ENCODE peak calls at places on chromosomes 16 and 17, in five cellular contexts. V is DMS153; W is fibroblast of lung; Y is Caki2; G is stimulated activated CD4-positive, alpha-beta T cell treated with anti-CD3 and anti-CD28 coated beads, Interleukin-15, amount 100 ng/mL, for 24 hours. R is an unnamed sample.

GRCh38 chr17:82237083-82237745 is 8.4 kb downstream of the SLC16A3 start:
- DNase-seq in V (no peak), W (no peak), Y (no peak), G (no peak), R (no peak)

GRCh38 chr16:84055366-84055765 is 12.8 kb upstream of the SLC38A8 start:
- DNase-seq in V (no peak), W (peak), Y (no peak), G (no peak), R (peak)

GRCh38 chr16:68299571-68300453 is 10.9 kb downstream of the SLC7A6OS start:
- DNase-seq in V (no peak), W (no peak), Y (no peak), G (no peak), R (no peak)

GRCh38 chr17:58822148-58823050 is 66.7 kb downstream of the PPM1E start:
- DNase-seq in V (no peak), W (no peak), Y (no peak), G (no peak), R (peak)

GRCh38 chr16:66502020-66502913 is 47.7 kb downstream of the TK2 start:
- DNase-seq in V (no peak), W (no peak), Y (no peak), G (no peak), R (peak)

GRCh38 chr17:79802736-79803420 is 6.0 kb upstream of the CBX8 start:
- DNase-seq in V (peak), W (no peak), Y (no peak), G (no peak), R (no peak)

GRCh38 chr16:2234813-2235170 is 1.5 kb upstream of the DNASE1L2 start:
- DNase-seq in V (no peak), W (no peak), Y (no peak), G (no peak), R (no peak)

GRCh38 chr17:76458580-76459490 is 5.9 kb upstream of the UBE2O start:
- DNase-seq in V (peak), W (peak), Y (no peak), G (no peak), R (peak)

GRCh38 chr17:81280571-81280970 is 14.5 kb downstream of the SLC38A10 start:
- DNase-seq in V (no peak), W (no peak), Y (no peak), G (no peak), R (no peak)

GRCh38 chr16:10242076-10242475 is 59.8 kb upstream of the GRIN2A start:
- DNase-seq in V (no peak), W (no peak), Y (no peak), G (no peak), R (no peak)

GRCh38 chr16:50530277-50531236 is 17.6 kb upstream of the NKD1 start:
- DNase-seq in V (no peak), W (no peak), Y (no peak), G (no peak), R (no peak)

GRCh38 chr16:1262846-1263221 is 7.0 kb downstream of the TPSD1 start:
- DNase-seq in V (no peak), W (no peak), Y (no peak), G (no peak), R (no peak)

GRCh38 chr17:15348030-15348429 is 6.6 kb upstream of the TEKT3 start:
- DNase-seq in V (peak), W (peak), Y (peak), G (no peak), R (no peak)

GRCh38 chr17:82734987-82735866 is at the start of gene FN3K:
- DNase-seq in V (no peak), W (peak), Y (peak), G (peak), R (peak)

GRCh38 chr17:42361781-42362186 is 26.5 kb downstream of the STAT3 start:
- DNase-seq in V (no peak), W (no peak), Y (peak), G (peak), R (no peak)

GRCh38 chr16:72848759-72849664 is 198.9 kb downstream of the ZFHX3 start:
- DNase-seq in V (peak), W (peak), Y (peak), G (no peak), R (peak)

GRCh38 chr16:31242197-31242596 is 17.6 kb upstream of the ITGAM start:
- DNase-seq in V (no peak), W (no peak), Y (no peak), G (no peak), R (peak)

GRCh38 chr17:1943432-1943802 is 81.7 kb downstream of the RTN4RL1 start:
- DNase-seq in V (no peak), W (no peak), Y (no peak), G (no peak), R (no peak)

GRCh38 chr16:84577034-84577803 is 40.7 kb downstream of the COTL1 start:
- DNase-seq in V (no peak), W (no peak), Y (no peak), G (no peak), R (no peak)

GRCh38 chr17:16491703-16492612 is at the start of gene LRRC75A:
- DNase-seq in V (no peak), W (peak), Y (peak), G (peak), R (no peak)

GRCh38 chr17:50133028-50133768 is 3.2 kb upstream of the SAMD14 start:
- DNase-seq in V (no peak), W (peak), Y (no peak), G (no peak), R (peak)

GRCh38 chr17:80187090-80187489 is 17.3 kb downstream of the CARD14 start:
- DNase-seq in V (no peak), W (peak), Y (no peak), G (no peak), R (peak)

GRCh38 chr17:73135774-73136173 is 29.0 kb upstream of the SSTR2 start:
- DNase-seq in V (no peak), W (no peak), Y (no peak), G (no peak), R (no peak)

GRCh38 chr17:49976163-49976827 is 7.3 kb downstream of the DLX4 start:
- DNase-seq in V (no peak), W (peak), Y (no peak), G (no peak), R (no peak)

GRCh38 chr17:71444011-71444574 is 676.7 kb upstream of the SOX9 start:
- DNase-seq in V (no peak), W (no peak), Y (peak), G (no peak), R (no peak)

GRCh38 chr17:14143678-14144077 is 74.4 kb downstream of the COX10 start:
- DNase-seq in V (no peak), W (peak), Y (no peak), G (no peak), R (peak)

GRCh38 chr16:16857603-16858283 is 478.8 kb downstream of the NPIPA7 start:
- DNase-seq in V (peak), W (no peak), Y (peak), G (no peak), R (no peak)

GRCh38 chr16:47308601-47309000 is 152.3 kb downstream of the ITFG1 start:
- DNase-seq in V (no peak), W (no peak), Y (no peak), G (no peak), R (peak)

GRCh38 chr16:85522842-85523601 is 90.1 kb upstream of the GSE1 start:
- DNase-seq in V (peak), W (peak), Y (no peak), G (no peak), R (peak)

GRCh38 chr17:29078183-29079045 is 35.5 kb downstream of the PIPOX start:
- DNase-seq in V (peak), W (peak), Y (peak), G (no peak), R (peak)

GRCh38 chr17:45332989-45333701 is 16.3 kb upstream of the MAP3K14 start:
- DNase-seq in V (no peak), W (peak), Y (no peak), G (no peak), R (peak)

GRCh38 chr17:71500761-71501555 is 619.9 kb upstream of the SOX9 start:
- DNase-seq in V (no peak), W (peak), Y (no peak), G (no peak), R (peak)

GRCh38 chr17:80106751-80107150 is 5.4 kb downstream of the GAA start:
- DNase-seq in V (no peak), W (no peak), Y (no peak), G (no peak), R (no peak)

R was measured in cardiac fibroblast.